ENCODE peak calls at places on chromosomes 3 and 15, in six cellular contexts. T is GM13976, N is cardiac fibroblast, W is GM13977, O is fibroblast of pulmonary artery, Z is dorsolateral prefrontal cortex. Q is an unnamed sample.

GRCh38 chr3:89522168-89522567 is 414.7 kb downstream of the EPHA3 start:
- DNase-seq in T (no peak), Z (no peak), O (peak; percentile 16), W (no peak), N (peak; percentile 20), Q (no peak)

GRCh38 chr3:84223512-84223911 is 735.3 kb upstream of the CADM2 start:
- DNase-seq in Z (no peak), T (no peak), O (no peak), N (no peak), W (no peak), Q (no peak)

GRCh38 chr3:7585052-7585451 is 724.1 kb downstream of the GRM7 start:
- DNase-seq in T (no peak), N (no peak), Z (no peak), W (no peak), O (no peak), Q (no peak)

GRCh38 chr15:73926191-73927002 is at the start of gene LOXL1:
- DNase-seq in O (peak; percentile 89), T (no peak), N (peak; percentile 90), Z (no peak), W (no peak), Q (peak; percentile 42)

GRCh38 chr3:51974963-51975856 is at the start of gene ABHD14A:
- DNase-seq in W (peak; percentile 94), O (peak; percentile 64), T (peak; percentile 92), N (peak; percentile 74), Z (no peak), Q (peak; percentile 94)

GRCh38 chr3:170751083-170751893 is 118.7 kb downstream of the RPL22L1 start:
- DNase-seq in W (no peak), N (peak; percentile 95), O (peak; percentile 95), Z (no peak), T (no peak), Q (no peak)

GRCh38 chr3:11570251-11570650 is 73.5 kb downstream of the VGLL4 start:
- DNase-seq in N (no peak), O (no peak), T (no peak), Z (no peak), W (no peak), Q (no peak)

GRCh38 chr3:126621171-126621570 is 33.8 kb downstream of the TXNRD3 start:
- DNase-seq in O (peak; percentile 45), N (peak; percentile 61), W (no peak), Z (no peak), T (no peak), Q (no peak)

GRCh38 chr15:100569406-100569805 is 32.6 kb downstream of the LINS1 start:
- DNase-seq in O (no peak), N (no peak), Z (no peak), W (no peak), T (no peak), Q (no peak)

GRCh38 chr3:133964547-133964946 is 65.2 kb downstream of the SLCO2A1 start:
- DNase-seq in Z (no peak), T (no peak), N (no peak), O (no peak), W (no peak), Q (no peak)

GRCh38 chr3:172289583-172289982 is 158.7 kb downstream of the GHSR start:
- DNase-seq in Z (no peak), N (no peak), T (peak; percentile 22), O (no peak), W (peak; percentile 21), Q (peak; percentile 17)

GRCh38 chr15:66275352-66275751 is 18.0 kb upstream of the DIS3L start:
- DNase-seq in T (no peak), N (no peak), O (no peak), W (no peak), Z (no peak), Q (no peak)

GRCh38 chr15:57112178-57112577 is 193.7 kb downstream of the TCF12 start:
- DNase-seq in W (no peak), T (no peak), N (no peak), Z (no peak), O (no peak), Q (no peak)

GRCh38 chr3:65401359-65401810 is 637.3 kb downstream of the MAGI1 start:
- DNase-seq in Z (no peak), N (no peak), T (no peak), W (no peak), O (no peak), Q (no peak)

GRCh38 chr3:54358969-54359648 is 236.8 kb downstream of the CACNA2D3 start:
- DNase-seq in T (no peak), W (no peak), O (no peak), N (no peak), Z (no peak), Q (no peak)

GRCh38 chr3:15610083-15610482 is 8.5 kb downstream of the BTD start:
- DNase-seq in W (no peak), Z (no peak), T (no peak), O (peak; percentile 74), N (peak; percentile 81), Q (no peak)

GRCh38 chr3:106006001-106006400 is 137.2 kb upstream of the CBLB start:
- DNase-seq in T (no peak), O (peak; percentile 91), N (peak; percentile 87), Z (no peak), W (no peak), Q (no peak)

GRCh38 chr15:29123991-29124390 is 145.6 kb downstream of the NSMCE3 start:
- DNase-seq in Z (no peak), W (no peak), N (no peak), O (no peak), T (no peak), Q (no peak)

GRCh38 chr3:120203016-120203415 is 82.0 kb downstream of the GPR156 start:
- DNase-seq in Z (no peak), O (peak; percentile 95), N (peak; percentile 94), W (no peak), T (no peak), Q (no peak)

GRCh38 chr15:82146990-82147461 is 101.2 kb upstream of the MEX3B start:
- DNase-seq in W (no peak), N (peak; percentile 63), Z (no peak), O (peak; percentile 81), T (no peak), Q (no peak)

GRCh38 chr3:132210476-132211346 is 106.5 kb upstream of the ACP3 start:
- DNase-seq in O (peak; percentile 3), Z (no peak), N (no peak), T (no peak), W (no peak), Q (peak; percentile 17)

GRCh38 chr15:77784361-77785292 is 151.9 kb upstream of the LINGO1 start:
- DNase-seq in O (peak; percentile 17), W (peak; percentile 59), Z (no peak), T (peak; percentile 77), N (peak; percentile 20), Q (peak; percentile 52)

GRCh38 chr3:38805765-38806386 is 10.1 kb downstream of the SCN10A start:
- DNase-seq in W (peak; percentile 53), O (peak; percentile 85), T (peak; percentile 45), Z (no peak), N (peak; percentile 80), Q (peak; percentile 49)

DNA sequence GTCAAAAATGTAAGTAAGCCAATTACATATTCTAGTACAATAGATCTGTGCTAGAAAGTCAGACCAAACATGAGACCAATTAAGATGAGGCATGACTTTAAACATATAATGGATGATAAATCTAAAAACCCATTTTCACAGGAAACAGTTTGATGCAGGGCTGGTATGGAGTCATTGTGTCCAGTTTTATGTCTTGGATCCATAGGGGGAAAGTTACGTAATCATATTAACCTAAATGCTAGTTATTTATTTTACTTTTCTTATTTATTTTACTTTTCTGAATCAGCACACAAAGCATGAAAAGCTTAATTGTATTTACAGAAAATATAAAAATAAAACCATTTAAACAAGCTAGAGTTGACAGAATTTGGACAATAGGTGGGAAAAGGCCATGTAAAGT is 26.3 kb upstream of the TMCC1 start:
- DNase-seq in N (no peak), W (no peak), Z (no peak), O (no peak), T (no peak), Q (no peak)
- TF ChIP-seq CTCF in N (no peak), W (no peak), Z (no peak), O (no peak), T (no peak), Q (no peak)

GRCh38 chr3:46950177-46950576 is 26.4 kb downstream of the CCDC12 start:
- DNase-seq in T (no peak), Z (no peak), O (no peak), W (no peak), N (no peak), Q (no peak)

GRCh38 chr3:46947545-46947899 is 29.0 kb downstream of the CCDC12 start:
- DNase-seq in Z (no peak), O (no peak), N (no peak), W (no peak), T (no peak), Q (no peak)

GRCh38 chr3:46947981-46948791 is 28.4 kb downstream of the CCDC12 start:
- DNase-seq in O (peak; percentile 75), W (no peak), Z (no peak), T (no peak), N (peak; percentile 65), Q (no peak)

GRCh38 chr3:46950661-46951241 is 25.8 kb downstream of the CCDC12 start:
- DNase-seq in W (no peak), O (no peak), Z (no peak), N (no peak), T (no peak), Q (no peak)

DNA sequence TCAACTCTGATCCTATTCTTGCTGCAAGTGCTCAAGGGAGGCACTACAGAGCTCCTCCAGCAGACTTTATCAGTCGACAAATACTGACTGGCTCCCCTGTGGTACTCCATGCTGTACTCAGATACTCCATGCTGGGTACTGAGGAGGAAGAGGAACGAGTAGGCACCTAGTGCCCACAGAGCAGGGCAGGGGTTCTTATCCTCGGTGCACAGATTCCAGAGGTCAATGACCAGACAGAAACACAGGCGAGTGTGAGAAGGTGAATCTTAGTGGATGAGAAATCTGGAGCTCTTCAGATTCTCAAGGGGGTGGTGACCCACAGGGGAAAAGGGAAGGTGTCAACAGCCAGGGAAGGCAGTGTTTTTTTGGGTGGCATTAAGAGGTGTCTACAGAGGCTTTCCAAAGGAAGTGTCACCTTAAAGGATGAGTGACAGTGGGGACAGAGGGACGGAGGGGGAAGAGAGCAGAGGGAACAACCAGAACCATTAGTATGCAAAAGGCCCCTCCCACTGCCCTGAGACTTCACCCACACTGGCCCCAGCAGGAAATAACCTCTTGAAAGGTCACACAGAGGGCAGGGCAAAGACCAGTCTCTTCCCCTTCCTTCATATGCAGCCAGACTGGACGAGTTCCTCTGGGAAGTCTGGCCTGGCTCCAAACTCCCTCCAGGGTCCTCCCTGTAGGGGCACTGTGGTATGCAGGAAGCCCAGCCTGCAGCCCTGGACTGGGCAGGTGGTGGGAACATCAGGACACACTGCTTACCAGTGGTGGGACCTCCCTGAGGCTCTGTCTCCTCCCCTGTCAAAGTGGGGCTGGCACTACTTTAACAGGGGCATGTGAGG is 27.5 kb downstream of the CCDC12 start:
- DNase-seq in O (no peak), N (no peak), W (no peak), T (peak; percentile 69), Z (no peak), Q (peak; percentile 56)
- TF ChIP-seq CTCF in O (no peak), N (no peak), W (no peak), T (no peak), Z (no peak), Q (no peak)

GRCh38 chr3:139044366-139045210 is at the start of gene PRR23C:
- DNase-seq in T (no peak), W (peak; percentile 13), O (no peak), N (no peak), Z (no peak), Q (no peak)
- TF ChIP-seq CTCF in T (no peak), W (no peak), O (no peak), N (no peak), Z (no peak), Q (no peak)

DNA sequence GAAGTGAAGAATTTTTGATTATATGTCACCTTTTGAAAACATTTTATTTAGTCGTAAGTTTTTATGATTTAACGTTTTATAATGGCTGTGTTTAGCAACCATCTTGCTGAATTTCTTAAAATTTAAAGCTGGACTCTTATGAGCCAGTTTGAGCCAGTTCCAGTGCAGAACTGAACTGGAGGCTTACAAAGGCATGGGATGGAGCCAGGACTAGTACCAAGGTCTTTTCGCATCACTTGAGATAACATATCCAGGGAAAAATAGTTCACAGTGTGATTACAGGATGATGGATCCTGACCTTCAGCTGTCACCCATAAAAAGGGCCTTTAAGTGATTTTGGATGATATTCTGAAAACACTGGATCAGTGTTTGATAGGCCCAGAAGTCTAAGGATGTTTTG is 51.0 kb downstream of the USP13 start:
- DNase-seq in Z (no peak), N (no peak), T (no peak), O (no peak), W (no peak), Q (no peak)
- TF ChIP-seq CTCF in Z (no peak), N (no peak), T (no peak), O (no peak), W (no peak), Q (no peak)